ENCODE peak calls at places on chromosomes 13 and 19, in nine cellular contexts. M, V, W, A, X, C, T, R and Z are unnamed samples.

GRCh38 chr19:55275851-55276719 is 3.8 kb downstream of the HSPBP1 start:
- DNase-seq in M (no peak), V (no peak), W (no peak), A (no peak), X (no peak), C (no peak), T (no peak), R (no peak), Z (no peak)

GRCh38 chr19:7000816-7001215 is 20.4 kb downstream of the MBD3L2B start:
- DNase-seq in M (no peak), V (no peak), W (no peak), A (no peak), X (no peak), C (no peak), T (no peak), R (no peak), Z (no peak)

GRCh38 chr13:78520425-78520824 is 82.9 kb downstream of the POU4F1 start:
- DNase-seq in M (no peak), V (no peak), W (no peak), A (no peak), X (no peak), C (no peak), T (no peak), R (no peak), Z (no peak)

GRCh38 chr13:67935655-67936054 is 705.5 kb upstream of the PCDH9 start:
- DNase-seq in M (no peak), V (no peak), W (no peak), A (no peak), X (no peak), C (peak), T (no peak), R (no peak), Z (no peak)

GRCh38 chr19:38941979-38942378 is 11.2 kb downstream of the MRPS12 start:
- DNase-seq in M (no peak), V (no peak), W (no peak), A (no peak), X (no peak), C (no peak), T (no peak), R (no peak), Z (no peak)

GRCh38 chr19:43782689-43783231 is 2.0 kb upstream of the KCNN4 start:
- DNase-seq in M (no peak), V (no peak), W (no peak), A (no peak), X (no peak), C (no peak), T (no peak), R (no peak), Z (peak)

GRCh38 chr13:30341815-30342570 is 34.6 kb upstream of the KATNAL1 start:
- DNase-seq in M (no peak), V (peak), W (peak), A (peak), X (peak), C (no peak), T (no peak), R (peak), Z (peak)

GRCh38 chr19:3227054-3227626 is 2.7 kb downstream of the CELF5 start:
- DNase-seq in M (no peak), V (no peak), W (no peak), A (no peak), X (no peak), C (no peak), T (no peak), R (no peak), Z (no peak)

GRCh38 chr13:50074843-50075242 is 59.6 kb downstream of the KCNRG start:
- DNase-seq in M (no peak), V (no peak), W (no peak), A (no peak), X (no peak), C (no peak), T (no peak), R (no peak), Z (no peak)

GRCh38 chr13:73556902-73557301 is 498.1 kb downstream of the KLF5 start:
- DNase-seq in M (no peak), V (no peak), W (no peak), A (no peak), X (no peak), C (no peak), T (no peak), R (no peak), Z (no peak)

GRCh38 chr19:35882074-35882832 is 13.9 kb downstream of the APLP1 start:
- DNase-seq in M (peak), V (peak), W (no peak), A (peak), X (no peak), C (peak), T (peak), R (peak), Z (no peak)

GRCh38 chr19:47176071-47176626 is 45.5 kb downstream of the SAE1 start:
- DNase-seq in M (no peak), V (peak), W (peak), A (no peak), X (no peak), C (no peak), T (no peak), R (peak), Z (no peak)

GRCh38 chr13:39821977-39822376 is 166.5 kb downstream of the COG6 start:
- DNase-seq in M (no peak), V (no peak), W (no peak), A (no peak), X (no peak), C (no peak), T (no peak), R (no peak), Z (no peak)

GRCh38 chr19:378706-379105 is 30.2 kb downstream of the C2CD4C start:
- DNase-seq in M (no peak), V (no peak), W (no peak), A (no peak), X (no peak), C (no peak), T (no peak), R (no peak), Z (no peak)

GRCh38 chr13:112822851-112823250 is 133.0 kb downstream of the ATP11A start:
- DNase-seq in M (no peak), V (no peak), W (no peak), A (no peak), X (no peak), C (no peak), T (no peak), R (no peak), Z (peak)

GRCh38 chr19:41844601-41845000 is at the start of gene LYPD4:
- DNase-seq in M (no peak), V (no peak), W (no peak), A (no peak), X (no peak), C (no peak), T (no peak), R (no peak), Z (no peak)

GRCh38 chr13:112812306-112813034 is 122.6 kb downstream of the ATP11A start:
- DNase-seq in M (no peak), V (no peak), W (no peak), A (no peak), X (no peak), C (no peak), T (no peak), R (no peak), Z (peak)

GRCh38 chr13:27006519-27007161 is 165.0 kb downstream of the USP12 start:
- DNase-seq in M (peak), V (no peak), W (no peak), A (peak), X (peak), C (peak), T (no peak), R (peak), Z (peak)

GRCh38 chr13:50132937-50133276 is 117.7 kb downstream of the KCNRG start:
- DNase-seq in M (no peak), V (no peak), W (no peak), A (no peak), X (no peak), C (no peak), T (no peak), R (no peak), Z (no peak)

GRCh38 chr19:11199517-11199916 is 2.2 kb upstream of the KANK2 start:
- DNase-seq in M (no peak), V (no peak), W (no peak), A (no peak), X (no peak), C (no peak), T (no peak), R (no peak), Z (no peak)

GRCh38 chr13:46844431-46844830 is 47.5 kb upstream of the ESD start:
- DNase-seq in M (no peak), V (peak), W (no peak), A (no peak), X (no peak), C (no peak), T (no peak), R (no peak), Z (no peak)

GRCh38 chr13:35892837-35893814 is 238.1 kb downstream of the DCLK1 start:
- DNase-seq in M (no peak), V (no peak), W (no peak), A (no peak), X (no peak), C (no peak), T (no peak), R (no peak), Z (no peak)

GRCh38 chr13:66139250-66139649 is 1090.9 kb downstream of the PCDH9 start:
- DNase-seq in M (no peak), V (no peak), W (no peak), A (no peak), X (no peak), C (no peak), T (no peak), R (no peak), Z (no peak)

GRCh38 chr19:58497634-58498170 is 14.1 kb downstream of the SLC27A5 start:
- DNase-seq in M (no peak), V (no peak), W (no peak), A (no peak), X (peak), C (no peak), T (no peak), R (no peak), Z (no peak)

GRCh38 chr13:53200498-53201453 is 172.2 kb downstream of the OLFM4 start:
- DNase-seq in M (no peak), V (no peak), W (no peak), A (peak), X (no peak), C (no peak), T (no peak), R (no peak), Z (peak)

GRCh38 chr19:4589579-4590410 is 30.3 kb upstream of the SEMA6B start:
- DNase-seq in M (no peak), V (no peak), W (no peak), A (no peak), X (no peak), C (no peak), T (no peak), R (no peak), Z (no peak)

GRCh38 chr13:49935171-49936084 is 712 bp downstream of the SPRYD7 start:
- DNase-seq in M (no peak), V (peak), W (no peak), A (no peak), X (no peak), C (no peak), T (peak), R (peak), Z (peak)

GRCh38 chr19:49264258-49264657 is 60.7 kb downstream of the SLC6A16 start:
- DNase-seq in M (no peak), V (no peak), W (no peak), A (no peak), X (no peak), C (no peak), T (no peak), R (no peak), Z (no peak)

GRCh38 chr19:17340302-17340870 is 3.0 kb downstream of the GTPBP3 start:
- DNase-seq in M (no peak), V (no peak), W (no peak), A (no peak), X (peak), C (no peak), T (no peak), R (no peak), Z (peak)

GRCh38 chr19:3302755-3303154 is 63.6 kb upstream of the NFIC start:
- DNase-seq in M (no peak), V (no peak), W (no peak), A (no peak), X (no peak), C (no peak), T (no peak), R (no peak), Z (no peak)

GRCh38 chr13:95243207-95243606 is 58.0 kb downstream of the ABCC4 start:
- DNase-seq in M (no peak), V (no peak), W (no peak), A (no peak), X (no peak), C (no peak), T (no peak), R (no peak), Z (no peak)

GRCh38 chr19:38034153-38034835 is 127.3 kb downstream of the SIPA1L3 start:
- DNase-seq in M (no peak), V (peak), W (peak), A (no peak), X (no peak), C (no peak), T (no peak), R (peak), Z (no peak)

GRCh38 chr13:103349664-103350063 is 283.4 kb upstream of the SLC10A2 start:
- DNase-seq in M (peak), V (no peak), W (no peak), A (no peak), X (no peak), C (peak), T (no peak), R (no peak), Z (no peak)

GRCh38 chr19:1411255-1412191 is 4.1 kb downstream of the DAZAP1 start:
- DNase-seq in M (no peak), V (peak), W (no peak), A (no peak), X (no peak), C (no peak), T (peak), R (peak), Z (no peak)

GRCh38 chr13:43874512-43875092 is 4.9 kb downstream of the CCDC122 start:
- DNase-seq in M (no peak), V (peak), W (no peak), A (no peak), X (no peak), C (no peak), T (no peak), R (no peak), Z (no peak)

GRCh38 chr13:72648513-72649065 is 78.8 kb downstream of the MZT1 start:
- DNase-seq in M (no peak), V (peak), W (no peak), A (no peak), X (no peak), C (no peak), T (no peak), R (no peak), Z (no peak)

GRCh38 chr19:36973844-36974195 is 57.7 kb downstream of the ZNF568 start:
- DNase-seq in M (no peak), V (no peak), W (no peak), A (no peak), X (no peak), C (no peak), T (no peak), R (no peak), Z (no peak)